ENCODE peak calls at places on chromosomes 12 and 14, in nine cellular contexts. O is fibroblast of mammary gland; N is CD8-positive, alpha-beta T cell; D is fibroblast of pulmonary artery; B is left ventricle myocardium inferior; S is vagina; L is AG10803; M is astrocyte; K is adrenal gland. I is an unnamed sample.
A peak's percentile ranks its signal among the peaks of the same experiment; 100 is the strongest.

GRCh38 chr12:8644345-8645248 is 18.0 kb downstream of the MFAP5 start:
- DNase-seq in O (peak; percentile 17), N (peak; percentile 13), D (no peak), B (no peak), S (no peak), L (no peak), M (no peak), K (no peak), I (peak; percentile 2)

GRCh38 chr12:119512772-119513497 is 80.6 kb upstream of the TMEM233 start:
- DNase-seq in O (peak; percentile 2), N (no peak), D (peak; percentile 19), B (no peak), S (no peak), L (no peak), M (peak; percentile 1), K (peak; percentile 9), I (no peak)

GRCh38 chr14:90114554-90114953 is 52.8 kb downstream of the KCNK13 start:
- DNase-seq in O (no peak), N (no peak), D (no peak), B (no peak), S (no peak), L (no peak), M (no peak), K (no peak), I (no peak)

GRCh38 chr12:123250471-123251383 is 17.5 kb downstream of the MTRFR start:
- DNase-seq in O (no peak), N (no peak), D (no peak), B (no peak), S (no peak), L (no peak), M (peak; percentile 17), K (no peak), I (no peak)

GRCh38 chr12:110688446-110689001 is 391 bp downstream of the HVCN1 start:
- DNase-seq in O (no peak), N (no peak), D (no peak), B (no peak), S (no peak), L (no peak), M (no peak), K (no peak), I (no peak)

GRCh38 chr12:32217354-32218310 is 111.0 kb downstream of the BICD1 start:
- DNase-seq in O (peak; percentile 86), N (no peak), D (peak; percentile 63), B (no peak), S (no peak), L (peak; percentile 89), M (peak; percentile 97), K (peak; percentile 8), I (no peak)

GRCh38 chr12:19683178-19683927 is 244.1 kb downstream of the AEBP2 start:
- DNase-seq in O (peak; percentile 56), N (no peak), D (peak; percentile 80), B (no peak), S (no peak), L (peak; percentile 46), M (peak; percentile 79), K (no peak), I (no peak)

GRCh38 chr14:29654910-29655590 is 272.6 kb downstream of the PRKD1 start:
- DNase-seq in O (peak; percentile 79), N (no peak), D (peak; percentile 74), B (no peak), S (no peak), L (peak; percentile 40), M (peak; percentile 45), K (no peak), I (no peak)

GRCh38 chr14:97703006-97703760 is 906.0 kb downstream of the VRK1 start:
- DNase-seq in O (no peak), N (no peak), D (no peak), B (no peak), S (peak; percentile 58), L (no peak), M (no peak), K (no peak), I (no peak)

GRCh38 chr12:129723260-129723659 is 180.6 kb downstream of the TMEM132D start:
- DNase-seq in O (no peak), N (no peak), D (no peak), B (no peak), S (no peak), L (no peak), M (no peak), K (no peak), I (no peak)

GRCh38 chr12:58888131-58888783 is 32.0 kb downstream of the LRIG3 start:
- DNase-seq in O (peak; percentile 77), N (no peak), D (peak; percentile 88), B (peak; percentile 46), S (no peak), L (peak; percentile 90), M (peak; percentile 81), K (peak; percentile 19), I (no peak)

GRCh38 chr12:88223519-88223918 is 81.4 kb downstream of the TMTC3 start:
- DNase-seq in O (no peak), N (no peak), D (no peak), B (no peak), S (no peak), L (no peak), M (no peak), K (no peak), I (no peak)

GRCh38 chr14:104801284-104802119 is 601 bp downstream of the ZBTB42 start:
- DNase-seq in O (no peak), N (no peak), D (no peak), B (no peak), S (no peak), L (no peak), M (no peak), K (peak; percentile 37), I (no peak)

GRCh38 chr12:120853188-120853587 is 51.0 kb downstream of the SPPL3 start:
- DNase-seq in O (peak; percentile 31), N (no peak), D (peak; percentile 53), B (no peak), S (no peak), L (peak; percentile 21), M (peak; percentile 36), K (no peak), I (no peak)

GRCh38 chr12:78864483-78865296 is at the start of gene SYT1:
- DNase-seq in O (peak; percentile 84), N (no peak), D (peak; percentile 86), B (peak; percentile 14), S (no peak), L (peak; percentile 47), M (peak; percentile 87), K (no peak), I (no peak)

DNA sequence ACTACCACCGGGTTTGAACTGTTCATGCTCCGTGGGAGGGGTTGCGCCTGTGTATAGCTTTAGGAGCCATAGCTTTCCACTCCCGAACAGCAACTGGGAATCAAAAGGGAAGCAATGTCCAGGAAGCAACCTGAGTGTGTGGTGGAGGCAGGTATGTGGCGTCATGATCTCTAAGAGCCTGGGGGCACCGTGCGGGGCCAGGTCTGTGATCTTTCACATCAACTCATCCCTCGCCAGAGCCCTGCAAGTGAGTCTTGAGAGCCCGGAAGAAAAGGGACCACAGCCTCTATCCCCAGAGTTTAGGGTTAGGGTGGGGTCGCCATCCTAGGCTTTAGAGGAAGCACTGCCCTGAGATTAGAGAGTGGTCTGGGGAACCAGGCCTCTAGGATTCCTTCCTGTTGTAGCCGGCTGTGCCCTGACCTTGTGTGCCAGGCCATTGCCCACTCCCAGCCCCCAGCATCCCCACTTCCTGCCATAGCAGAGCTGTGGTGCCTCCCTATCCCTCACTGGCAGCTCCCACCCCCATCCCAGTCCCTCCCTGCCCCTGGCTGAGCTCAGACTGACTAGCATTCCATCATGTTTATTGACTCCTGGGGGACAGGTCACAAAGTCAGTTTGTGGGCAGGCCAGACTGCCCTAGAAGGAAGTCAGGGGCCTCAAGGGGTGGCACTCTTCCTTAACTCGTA is 733 bp upstream of the ADCY4 start:
- DNase-seq in O (no peak), N (no peak), D (no peak), B (no peak), S (no peak), L (no peak), M (no peak), K (no peak), I (no peak)
- H3K4me3 ChIP-seq in O (no peak overlapping the region), N (no peak overlapping the region), D (no peak overlapping the region), B (peak overlapping the region; percentile 78), S (no peak overlapping the region), L (no peak overlapping the region), M (no peak overlapping the region), K (no peak overlapping the region), I (peak overlapping the region; percentile 58)

DNA sequence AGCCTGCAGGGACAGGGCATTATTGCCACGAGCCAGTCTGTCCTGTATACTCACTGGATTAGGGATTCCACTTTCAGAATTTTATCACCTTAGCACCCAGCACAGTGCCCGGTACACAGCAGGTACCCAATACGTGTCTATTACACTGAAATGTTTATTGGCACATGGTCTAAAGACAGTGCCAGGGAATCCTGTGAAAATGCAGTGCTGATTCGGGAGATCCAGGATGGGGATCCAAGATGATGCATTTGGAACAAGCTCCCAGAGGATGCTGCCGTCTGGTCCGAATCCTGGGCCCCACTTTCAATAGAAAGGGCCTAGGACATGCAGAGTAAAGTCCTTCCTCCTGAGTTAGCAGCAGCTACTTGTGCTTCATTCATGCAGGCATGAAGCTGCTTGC is 230.7 kb downstream of the CACNA1C start:
- DNase-seq in O (no peak), N (no peak), D (no peak), B (no peak), S (no peak), L (no peak), M (no peak), K (no peak), I (no peak)
- H3K4me3 ChIP-seq in O (no peak overlapping the region), N (no peak overlapping the region), D (no peak overlapping the region), B (no peak overlapping the region), S (no peak overlapping the region), L (peak overlapping the region; percentile 42), M (no peak overlapping the region), K (no peak overlapping the region), I (no peak overlapping the region)

DNA sequence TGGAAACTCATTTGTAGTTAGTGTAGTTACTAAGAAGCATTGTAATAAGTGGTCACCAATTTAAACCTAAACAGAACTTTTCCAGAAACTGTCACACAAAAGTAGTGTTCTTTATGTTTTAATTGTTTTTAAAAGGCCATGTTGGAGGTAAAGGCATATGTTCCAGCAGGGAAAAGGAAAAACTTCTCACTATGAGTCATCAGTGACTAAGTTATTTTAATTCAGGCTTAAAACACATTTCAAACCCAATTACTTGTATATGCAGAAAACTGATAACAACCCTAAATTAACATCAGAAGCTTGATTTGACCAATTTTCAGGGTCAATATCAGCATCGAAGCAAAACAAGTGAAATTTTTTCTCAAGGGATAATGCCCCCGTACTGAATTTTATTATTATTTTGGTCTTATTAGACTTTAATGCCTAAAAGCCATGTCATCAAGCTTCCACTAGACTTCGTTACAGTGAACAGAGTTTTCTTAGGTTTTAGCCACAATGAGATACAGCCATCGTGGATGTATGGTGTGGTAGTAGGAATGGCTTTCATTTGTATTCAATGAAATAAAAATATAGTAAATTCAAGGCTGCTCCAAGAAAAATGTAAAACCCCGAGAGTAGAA is 11.8 kb downstream of the TAOK3 start:
- DNase-seq in O (peak; percentile 81), N (no peak), D (peak; percentile 60), B (no peak), S (no peak), L (peak; percentile 41), M (peak; percentile 71), K (no peak), I (no peak)
- H3K4me3 ChIP-seq in O (no peak overlapping the region), N (no peak overlapping the region), D (no peak overlapping the region), B (no peak overlapping the region), S (no peak overlapping the region), L (no peak overlapping the region), M (peak overlapping the region; percentile 17), K (no peak overlapping the region), I (no peak overlapping the region)

DNA sequence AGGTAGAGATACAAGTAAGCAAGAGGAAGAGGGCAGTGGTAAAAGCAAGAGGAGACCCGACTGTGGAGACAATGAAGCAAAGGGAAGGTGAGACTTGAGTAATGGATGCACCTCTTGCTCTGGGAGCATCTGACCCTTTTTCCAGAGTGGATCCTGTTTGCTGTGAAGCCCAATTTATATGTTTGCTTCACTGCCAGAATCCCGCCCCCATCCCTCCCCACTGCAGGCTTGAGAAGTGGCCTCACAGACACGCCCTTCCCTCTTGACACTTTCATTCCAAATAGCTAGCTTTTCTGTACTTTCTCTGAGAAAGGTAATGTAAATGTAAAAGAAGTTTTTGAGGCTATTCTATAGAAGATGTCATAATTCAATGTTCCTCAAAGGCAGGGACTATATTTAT is 673 bp upstream of the PFKM start:
- DNase-seq in O (no peak), N (no peak), D (no peak), B (no peak), S (no peak), L (no peak), M (no peak), K (no peak), I (no peak)
- H3K4me3 ChIP-seq in O (no peak overlapping the region), N (peak overlapping the region; percentile 67), D (peak overlapping the region; percentile 71), B (peak overlapping the region; percentile 82), S (peak overlapping the region; percentile 52), L (peak overlapping the region; percentile 95), M (peak overlapping the region; percentile 91), K (no peak overlapping the region), I (peak overlapping the region; percentile 82)

I was measured in right atrium auricular region.